ENCODE peak calls at places on chromosome 9, in four cellular contexts. G, L, Q and P are unnamed samples.

GRCh38 chr9:134558124-134558805 is 83.3 kb upstream of the COL5A1 start:
- DNase-seq in G (no peak), L (no peak), Q (no peak), P (no peak)

GRCh38 chr9:121662896-121663580 is 11.6 kb downstream of the DAB2IP start:
- DNase-seq in G (no peak), L (no peak), Q (no peak), P (no peak)

GRCh38 chr9:134683714-134684374 is 42.2 kb downstream of the COL5A1 start:
- DNase-seq in G (no peak), L (no peak), Q (no peak), P (no peak)

GRCh38 chr9:88571417-88571816 is 36.4 kb downstream of the NXNL2 start:
- DNase-seq in G (no peak), L (no peak), Q (no peak), P (no peak)

GRCh38 chr9:131745611-131746010 is 5.7 kb upstream of the RAPGEF1 start:
- DNase-seq in G (no peak), L (no peak), Q (no peak), P (no peak)

GRCh38 chr9:131960311-131960710 is 119.4 kb downstream of the MED27 start:
- DNase-seq in G (no peak), L (no peak), Q (no peak), P (no peak)

GRCh38 chr9:97314503-97314902 is 7.0 kb downstream of the CCDC180 start:
- DNase-seq in G (no peak), L (no peak), Q (no peak), P (no peak)

GRCh38 chr9:127754761-127755557 is 19.9 kb upstream of the TOR2A start:
- DNase-seq in G (no peak), L (no peak), Q (no peak), P (peak)

GRCh38 chr9:113502427-113503008 is 39.0 kb downstream of the RGS3 start:
- DNase-seq in G (no peak), L (no peak), Q (no peak), P (no peak)

GRCh38 chr9:130034570-130034969 is 8.4 kb downstream of the FNBP1 start:
- DNase-seq in G (peak), L (peak), Q (no peak), P (no peak)

GRCh38 chr9:32251539-32251938 is 132.9 kb upstream of the ACO1 start:
- DNase-seq in G (peak), L (peak), Q (peak), P (peak)

GRCh38 chr9:93246111-93246510 is 62.2 kb downstream of the WNK2 start:
- DNase-seq in G (no peak), L (no peak), Q (no peak), P (no peak)

GRCh38 chr9:136840877-136841645 is 1.2 kb upstream of the AJM1 start:
- DNase-seq in G (no peak), L (no peak), Q (peak), P (no peak)

GRCh38 chr9:94919376-94920098 is 193.0 kb downstream of the AOPEP start:
- DNase-seq in G (no peak), L (no peak), Q (no peak), P (no peak)

GRCh38 chr9:76321185-76321828 is 72.9 kb downstream of the RFK start:
- DNase-seq in G (no peak), L (peak), Q (no peak), P (no peak)

GRCh38 chr9:32590898-32591297 is 17.9 kb upstream of the NDUFB6 start:
- DNase-seq in G (no peak), L (no peak), Q (no peak), P (no peak)

GRCh38 chr9:17018001-17018491 is 116.8 kb upstream of the CNTLN start:
- DNase-seq in G (no peak), L (peak), Q (no peak), P (no peak)

GRCh38 chr9:82410891-82411290 is 422.3 kb downstream of the SPATA31D1 start:
- DNase-seq in G (no peak), L (no peak), Q (no peak), P (no peak)

GRCh38 chr9:7452378-7452777 is 347.2 kb downstream of the DMAC1 start:
- DNase-seq in G (no peak), L (no peak), Q (no peak), P (no peak)

GRCh38 chr9:128936171-128936865 is 11.1 kb downstream of the DOLK start:
- DNase-seq in G (no peak), L (no peak), Q (no peak), P (no peak)

GRCh38 chr9:128098936-128099931 is 28.3 kb downstream of the PTGES2 start:
- DNase-seq in G (no peak), L (no peak), Q (no peak), P (no peak)

GRCh38 chr9:121499427-121500164 is at the start of gene GGTA1:
- DNase-seq in G (peak), L (no peak), Q (no peak), P (no peak)

GRCh38 chr9:129895376-129896268 is 60.4 kb downstream of the USP20 start:
- DNase-seq in G (peak), L (no peak), Q (no peak), P (no peak)

GRCh38 chr9:94950733-94951590 is 224.5 kb downstream of the AOPEP start:
- DNase-seq in G (no peak), L (no peak), Q (no peak), P (no peak)

GRCh38 chr9:128100581-128100980 is 26.9 kb downstream of the PTGES2 start:
- DNase-seq in G (no peak), L (no peak), Q (no peak), P (no peak)

GRCh38 chr9:81609782-81610738 is 79.3 kb downstream of the TLE1 start:
- DNase-seq in G (no peak), L (no peak), Q (no peak), P (no peak)